ENCODE peak calls at places on chromosomes 7 and 10, in four cellular contexts. E is HepG2, S is GM12878, A is K562. D is an unnamed sample.

GRCh38 chr10:42975005-42975493 is 101.8 kb upstream of the RET start:
- DNase-seq in S (no peak), A (no peak), E (no peak), D (no peak)

GRCh38 chr7:106346678-106347217 is 62.0 kb upstream of the NAMPT start:
- DNase-seq in A (no peak), E (no peak), S (peak), D (peak)

GRCh38 chr7:80781561-80781979 is 137.3 kb downstream of the SEMA3C start:
- DNase-seq in A (no peak), S (no peak), E (no peak), D (no peak)

GRCh38 chr7:125136341-125136740 is 206.7 kb upstream of the POT1 start:
- DNase-seq in A (no peak), E (no peak), S (no peak), D (no peak)

GRCh38 chr10:36681751-36682633 is 443.4 kb upstream of the ANKRD30A start:
- DNase-seq in E (peak), S (no peak), A (no peak), D (no peak)

GRCh38 chr10:4515711-4516110 is 310.3 kb upstream of the AKR1E2 start:
- DNase-seq in S (no peak), E (no peak), A (no peak), D (no peak)

GRCh38 chr10:50874723-50875122 is 10.7 kb downstream of the A1CF start:
- DNase-seq in S (no peak), E (no peak), A (no peak), D (no peak)

GRCh38 chr10:103847346-103847745 is 8.0 kb downstream of the SH3PXD2A start:
- DNase-seq in S (no peak), A (no peak), E (no peak), D (no peak)

GRCh38 chr10:19756919-19757318 is 59.3 kb upstream of the PLXDC2 start:
- DNase-seq in A (no peak), S (no peak), E (no peak), D (no peak)

GRCh38 chr7:25395976-25396375 is 167.7 kb upstream of the NPVF start:
- DNase-seq in A (no peak), E (no peak), S (no peak), D (no peak)

GRCh38 chr7:146414373-146414772 is 297.8 kb downstream of the CNTNAP2 start:
- DNase-seq in A (no peak), S (no peak), E (no peak), D (no peak)

GRCh38 chr10:33371234-33371633 is 36.8 kb upstream of the NRP1 start:
- DNase-seq in E (no peak), A (no peak), S (no peak), D (no peak)

GRCh38 chr10:58647366-58647765 is 134.7 kb downstream of the BICC1 start:
- DNase-seq in E (no peak), S (no peak), A (no peak), D (no peak)

GRCh38 chr10:64394744-64395143 is 873.5 kb downstream of the REEP3 start:
- DNase-seq in E (no peak), S (no peak), A (no peak), D (no peak)
- TF ChIP-seq KDM1A in E (no peak), S (no peak), A (no peak), D (no peak)

DNA sequence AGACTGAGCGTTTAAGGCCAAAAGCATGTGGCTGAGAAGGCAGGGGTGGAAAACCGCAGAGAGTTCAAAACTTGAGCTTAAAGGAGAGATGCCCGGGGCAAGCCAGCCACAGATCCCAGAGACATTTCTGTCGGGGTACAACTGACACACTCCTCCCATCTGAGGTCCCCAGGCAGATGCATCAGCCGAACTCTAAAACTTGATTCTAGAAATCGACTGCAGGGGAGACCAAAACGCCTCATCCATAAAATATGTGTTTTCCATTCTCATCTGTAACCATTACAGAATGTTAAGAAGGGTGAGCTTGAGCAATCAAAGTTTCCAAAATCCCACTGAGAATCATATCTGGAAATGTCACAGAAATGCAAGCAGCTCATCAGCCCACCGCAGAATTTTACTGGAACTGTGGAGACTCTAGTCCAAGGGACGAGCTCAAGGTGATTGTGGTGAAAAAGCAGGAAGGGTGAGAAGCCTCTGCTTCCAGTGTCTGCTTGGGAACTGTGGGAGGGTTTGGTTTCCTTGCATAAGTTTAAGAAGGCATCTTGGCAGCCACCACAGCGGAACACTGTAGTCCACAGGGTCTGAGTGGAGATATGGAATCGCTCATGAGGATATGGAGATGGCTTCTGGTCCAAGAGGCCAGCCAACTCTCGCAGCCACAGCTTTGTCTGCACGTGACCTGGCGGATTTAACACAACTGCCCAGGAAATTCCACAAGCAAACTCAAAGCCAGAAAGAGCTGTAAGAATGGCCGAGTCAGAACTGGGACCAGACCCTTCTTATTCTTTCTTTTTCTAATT is 249.2 kb downstream of the SFMBT2 start:
- DNase-seq in S (no peak), E (no peak), A (no peak), D (no peak)
- TF ChIP-seq ESRRA in S (no peak), E (no peak), A (no peak), D (no peak)

DNA sequence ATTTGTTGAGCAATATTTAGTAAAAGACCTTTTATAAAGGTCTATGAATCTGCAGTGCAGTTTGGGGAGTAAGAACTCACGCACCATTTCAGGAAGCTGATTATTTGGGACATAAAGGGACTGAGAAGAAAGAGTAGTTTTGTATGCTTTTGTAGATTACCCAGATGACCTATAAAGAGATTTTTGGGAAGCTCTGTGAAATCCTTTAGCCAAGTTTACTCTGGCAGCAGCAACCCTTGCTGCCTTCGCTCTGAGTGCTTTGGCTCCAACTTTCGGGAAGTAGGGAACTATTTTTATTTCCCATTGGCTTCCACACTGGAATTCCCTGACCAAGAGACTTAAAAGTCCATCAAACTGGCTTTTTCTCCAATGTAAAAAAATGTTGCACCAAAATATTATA is 1110.1 kb upstream of the PHF14 start:
- DNase-seq in E (no peak), S (no peak), A (no peak), D (no peak)
- TF ChIP-seq KDM1A in E (no peak), S (no peak), A (no peak), D (no peak)

GRCh38 chr7:120583835-120584586 is 273.9 kb downstream of the TSPAN12 start:
- DNase-seq in S (no peak), E (no peak), A (no peak), D (no peak)
- TF ChIP-seq ESRRA in S (no peak), E (no peak), A (no peak), D (no peak)

GRCh38 chr7:50644586-50644985 is 79.4 kb upstream of the DDC start:
- DNase-seq in E (no peak), S (no peak), A (no peak), D (no peak)
- TF ChIP-seq KDM1A in E (no peak), S (no peak), A (no peak), D (no peak)

DNA sequence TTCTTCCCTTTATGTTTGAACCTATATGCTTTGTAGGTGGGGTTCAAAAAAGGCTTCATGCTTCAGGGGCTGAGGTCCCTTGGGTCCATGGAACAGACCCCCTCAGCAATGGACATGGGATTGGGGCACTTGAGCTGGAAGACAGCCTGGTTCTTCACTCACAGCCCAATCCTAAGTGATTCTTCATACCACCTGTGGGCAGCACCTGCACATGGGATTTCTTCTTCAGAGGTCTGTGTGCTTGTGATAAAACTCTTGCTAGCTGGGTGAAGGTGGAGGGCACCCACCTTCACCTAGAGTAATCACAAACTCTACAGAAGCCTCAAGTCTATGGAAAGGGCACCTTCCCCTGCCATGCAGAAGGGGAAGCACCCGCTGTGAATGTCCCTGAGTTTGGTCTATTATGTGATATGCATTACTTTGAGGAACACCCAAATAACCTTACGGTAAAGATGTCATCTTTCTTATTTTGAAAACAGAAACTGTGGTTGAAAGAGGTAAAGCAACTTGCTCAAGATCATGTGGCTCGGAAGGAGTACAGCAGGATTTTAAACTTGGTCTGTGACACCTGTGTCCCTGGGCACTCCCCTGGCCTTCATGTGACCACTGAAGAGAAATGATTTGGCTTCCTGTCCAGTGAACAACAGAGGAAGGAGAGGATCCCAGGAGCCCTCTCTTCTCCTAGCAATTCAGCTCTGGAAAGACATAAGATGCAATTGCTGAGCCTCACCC is 469.5 kb upstream of the ZMIZ1 start:
- DNase-seq in A (no peak), E (no peak), S (no peak), D (no peak)
- TF ChIP-seq ESRRA in A (no peak), E (no peak), S (no peak), D (no peak)

D was measured in A549.